ENCODE peak calls at places on chromosomes 3 and 15, in six cellular contexts. One of them, this sample, is unnamed.

GRCh38 chr15:65072617-65073016 is 3.9 kb upstream of the KBTBD13 start:
- DNase-seq in IMR-90: no peak
- DNase-seq in H1: no peak
- DNase-seq in fibroblast of lung: no peak
- DNase-seq in neuronal stem cell: no peak
- DNase-seq in OCI-LY7: no peak
- DNase-seq in this sample: no peak

GRCh38 chr3:29335438-29335837 is 54.6 kb downstream of the RBMS3 start:
- DNase-seq in neuronal stem cell: peak
- DNase-seq in H1: no peak
- DNase-seq in fibroblast of lung: peak
- DNase-seq in IMR-90: peak
- DNase-seq in OCI-LY7: no peak
- DNase-seq in this sample: peak

GRCh38 chr3:194306109-194306686 is 44.9 kb downstream of the CPN2 start:
- DNase-seq in fibroblast of lung: no peak
- DNase-seq in H1: no peak
- DNase-seq in OCI-LY7: peak
- DNase-seq in IMR-90: no peak
- DNase-seq in neuronal stem cell: no peak
- DNase-seq in this sample: no peak

GRCh38 chr15:42858999-42859789 is 61.4 kb downstream of the TTBK2 start:
- DNase-seq in IMR-90: peak
- DNase-seq in fibroblast of lung: peak
- DNase-seq in H1: no peak
- DNase-seq in OCI-LY7: no peak
- DNase-seq in neuronal stem cell: no peak
- DNase-seq in this sample: no peak

GRCh38 chr3:60176614-60177013 is 1074.6 kb downstream of the FHIT start:
- DNase-seq in IMR-90: no peak
- DNase-seq in H1: no peak
- DNase-seq in OCI-LY7: no peak
- DNase-seq in fibroblast of lung: no peak
- DNase-seq in neuronal stem cell: no peak
- DNase-seq in this sample: no peak

GRCh38 chr3:12438318-12438717 is 46.0 kb upstream of the TSEN2 start:
- DNase-seq in neuronal stem cell: no peak
- DNase-seq in fibroblast of lung: no peak
- DNase-seq in H1: no peak
- DNase-seq in IMR-90: no peak
- DNase-seq in OCI-LY7: no peak
- DNase-seq in this sample: no peak

GRCh38 chr3:146142757-146143156 is 18.2 kb downstream of the PLOD2 start:
- DNase-seq in IMR-90: peak
- DNase-seq in OCI-LY7: no peak
- DNase-seq in neuronal stem cell: no peak
- DNase-seq in H1: no peak
- DNase-seq in fibroblast of lung: peak
- DNase-seq in this sample: peak

GRCh38 chr3:6452974-6453373 is 407.9 kb upstream of the GRM7 start:
- DNase-seq in fibroblast of lung: no peak
- DNase-seq in IMR-90: no peak
- DNase-seq in H1: no peak
- DNase-seq in neuronal stem cell: no peak
- DNase-seq in OCI-LY7: no peak
- DNase-seq in this sample: no peak

GRCh38 chr3:39287216-39287858 is 7.5 kb upstream of the CX3CR1 start:
- DNase-seq in fibroblast of lung: no peak
- DNase-seq in neuronal stem cell: no peak
- DNase-seq in OCI-LY7: no peak
- DNase-seq in IMR-90: no peak
- DNase-seq in H1: no peak
- DNase-seq in this sample: no peak

GRCh38 chr3:73192036-73192738 is 130.7 kb downstream of the EBLN2 start:
- DNase-seq in IMR-90: no peak
- DNase-seq in H1: peak
- DNase-seq in fibroblast of lung: no peak
- DNase-seq in neuronal stem cell: peak
- DNase-seq in OCI-LY7: peak
- DNase-seq in this sample: peak

GRCh38 chr3:31699309-31699953 is 166.7 kb downstream of the STT3B start:
- DNase-seq in fibroblast of lung: peak
- DNase-seq in OCI-LY7: no peak
- DNase-seq in H1: no peak
- DNase-seq in IMR-90: no peak
- DNase-seq in neuronal stem cell: no peak
- DNase-seq in this sample: no peak

GRCh38 chr3:125098929-125099328 is 43.1 kb upstream of the HEG1 start:
- DNase-seq in neuronal stem cell: no peak
- DNase-seq in H1: no peak
- DNase-seq in fibroblast of lung: no peak
- DNase-seq in OCI-LY7: no peak
- DNase-seq in IMR-90: no peak
- DNase-seq in this sample: no peak

GRCh38 chr3:161263057-161263456 is 41.9 kb downstream of the NMD3 start:
- DNase-seq in IMR-90: peak
- DNase-seq in OCI-LY7: no peak
- DNase-seq in fibroblast of lung: peak
- DNase-seq in neuronal stem cell: no peak
- DNase-seq in H1: no peak
- DNase-seq in this sample: no peak

GRCh38 chr3:169914321-169914720 is 2.9 kb downstream of the SAMD7 start:
- DNase-seq in H1: no peak
- DNase-seq in OCI-LY7: no peak
- DNase-seq in IMR-90: peak
- DNase-seq in neuronal stem cell: no peak
- DNase-seq in fibroblast of lung: peak
- DNase-seq in this sample: peak

GRCh38 chr3:14507757-14508504 is 32.2 kb downstream of the GRIP2 start:
- DNase-seq in H1: no peak
- DNase-seq in neuronal stem cell: no peak
- DNase-seq in fibroblast of lung: no peak
- DNase-seq in IMR-90: no peak
- DNase-seq in OCI-LY7: no peak
- DNase-seq in this sample: no peak

GRCh38 chr3:10273697-10274305 is 18.9 kb downstream of the GHRL start:
- DNase-seq in neuronal stem cell: no peak
- DNase-seq in OCI-LY7: no peak
- DNase-seq in fibroblast of lung: peak
- DNase-seq in H1: no peak
- DNase-seq in IMR-90: peak
- DNase-seq in this sample: no peak

GRCh38 chr3:16516695-16517481 is 3.4 kb upstream of the RFTN1 start:
- DNase-seq in fibroblast of lung: peak
- DNase-seq in H1: no peak
- DNase-seq in IMR-90: peak
- DNase-seq in neuronal stem cell: no peak
- DNase-seq in OCI-LY7: no peak
- DNase-seq in this sample: peak

GRCh38 chr3:173066044-173066679 is 74.9 kb downstream of the SPATA16 start:
- DNase-seq in H1: no peak
- DNase-seq in IMR-90: peak
- DNase-seq in OCI-LY7: no peak
- DNase-seq in neuronal stem cell: no peak
- DNase-seq in fibroblast of lung: peak
- DNase-seq in this sample: peak

GRCh38 chr15:41919201-41919820 is 25.5 kb upstream of the SPTBN5 start:
- DNase-seq in IMR-90: no peak
- DNase-seq in fibroblast of lung: peak
- DNase-seq in OCI-LY7: no peak
- DNase-seq in neuronal stem cell: no peak
- DNase-seq in H1: no peak
- DNase-seq in this sample: no peak

GRCh38 chr15:64521726-64522164 is 61.4 kb downstream of the ZNF609 start:
- DNase-seq in H1: no peak
- DNase-seq in neuronal stem cell: peak
- DNase-seq in IMR-90: peak
- DNase-seq in fibroblast of lung: peak
- DNase-seq in OCI-LY7: no peak
- DNase-seq in this sample: peak

GRCh38 chr15:68790910-68791309 is 29.8 kb downstream of the ANP32A start:
- DNase-seq in neuronal stem cell: no peak
- DNase-seq in fibroblast of lung: no peak
- DNase-seq in H1: no peak
- DNase-seq in IMR-90: no peak
- DNase-seq in OCI-LY7: no peak
- DNase-seq in this sample: no peak

GRCh38 chr3:46206284-46206683 is 1.8 kb downstream of the CCR1 start:
- DNase-seq in fibroblast of lung: no peak
- DNase-seq in IMR-90: no peak
- DNase-seq in H1: no peak
- DNase-seq in OCI-LY7: no peak
- DNase-seq in neuronal stem cell: no peak
- DNase-seq in this sample: no peak

GRCh38 chr3:46209053-46209452 is 940 bp upstream of the CCR1 start:
- DNase-seq in H1: no peak
- DNase-seq in OCI-LY7: no peak
- DNase-seq in fibroblast of lung: no peak
- DNase-seq in neuronal stem cell: no peak
- DNase-seq in IMR-90: no peak
- DNase-seq in this sample: no peak

GRCh38 chr3:46205286-46205960 is 2.7 kb downstream of the CCR1 start:
- DNase-seq in neuronal stem cell: no peak
- DNase-seq in H1: no peak
- DNase-seq in IMR-90: no peak
- DNase-seq in fibroblast of lung: no peak
- DNase-seq in OCI-LY7: no peak
- DNase-seq in this sample: no peak

GRCh38 chr3:46209751-46210470 is 1.8 kb upstream of the CCR1 start:
- DNase-seq in IMR-90: peak
- DNase-seq in H1: no peak
- DNase-seq in fibroblast of lung: no peak
- DNase-seq in neuronal stem cell: no peak
- DNase-seq in OCI-LY7: no peak
- DNase-seq in this sample: no peak

GRCh38 chr3:46208167-46208704 is at the start of gene CCR1:
- DNase-seq in fibroblast of lung: peak
- DNase-seq in OCI-LY7: peak
- DNase-seq in IMR-90: peak
- DNase-seq in H1: peak
- DNase-seq in neuronal stem cell: peak
- DNase-seq in this sample: peak
- H2AFZ ChIP-seq in fibroblast of lung: no peak
- H2AFZ ChIP-seq in OCI-LY7: no peak
- H2AFZ ChIP-seq in IMR-90: no peak
- H2AFZ ChIP-seq in H1: peak
- H2AFZ ChIP-seq in neuronal stem cell: peak
- H2AFZ ChIP-seq in this sample: peak

GRCh38 chr3:176357891-176358290 is 839.4 kb downstream of the TBL1XR1 start:
- DNase-seq in fibroblast of lung: no peak
- DNase-seq in IMR-90: no peak
- DNase-seq in neuronal stem cell: no peak
- DNase-seq in H1: no peak
- DNase-seq in OCI-LY7: no peak
- DNase-seq in this sample: no peak
- H3K27ac ChIP-seq in fibroblast of lung: no peak
- H3K27ac ChIP-seq in IMR-90: no peak
- H3K27ac ChIP-seq in neuronal stem cell: no peak
- H3K27ac ChIP-seq in H1: no peak
- H3K27ac ChIP-seq in OCI-LY7: no peak
- H3K27ac ChIP-seq in this sample: no peak

DNA sequence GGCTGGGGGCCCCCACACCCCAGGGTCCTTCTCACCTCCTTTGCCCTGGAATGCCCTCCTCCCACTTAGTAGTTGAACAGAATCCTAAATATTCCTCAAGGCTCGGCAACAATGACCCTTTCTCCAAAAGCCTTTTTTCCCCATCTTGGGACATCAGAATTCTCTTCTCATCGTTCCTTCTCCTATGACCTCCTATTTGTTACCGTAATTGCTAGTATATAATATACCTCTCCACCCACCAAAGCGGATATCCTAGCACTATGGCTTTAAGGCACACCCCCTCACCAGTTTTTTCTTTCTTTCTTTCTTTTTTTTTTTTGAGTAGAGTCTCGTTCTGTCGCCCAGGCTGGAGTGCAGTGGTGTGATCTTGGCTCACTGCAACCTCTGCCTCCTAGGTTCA is 16.8 kb downstream of the HDAC11 start:
- DNase-seq in H1: no peak
- DNase-seq in OCI-LY7: no peak
- DNase-seq in fibroblast of lung: no peak
- DNase-seq in IMR-90: no peak
- DNase-seq in neuronal stem cell: no peak
- DNase-seq in this sample: no peak
- H2AFZ ChIP-seq in H1: no peak
- H2AFZ ChIP-seq in OCI-LY7: no peak
- H2AFZ ChIP-seq in fibroblast of lung: no peak
- H2AFZ ChIP-seq in IMR-90: no peak
- H2AFZ ChIP-seq in neuronal stem cell: peak
- H2AFZ ChIP-seq in this sample: no peak

GRCh38 chr3:160196511-160197104 is 28.6 kb upstream of the C3orf80 start:
- DNase-seq in H1: no peak
- DNase-seq in fibroblast of lung: no peak
- DNase-seq in IMR-90: no peak
- DNase-seq in OCI-LY7: no peak
- DNase-seq in neuronal stem cell: no peak
- DNase-seq in this sample: no peak

GRCh38 chr3:160194438-160194837 is 30.8 kb upstream of the C3orf80 start:
- DNase-seq in OCI-LY7: no peak
- DNase-seq in H1: no peak
- DNase-seq in neuronal stem cell: no peak
- DNase-seq in fibroblast of lung: no peak
- DNase-seq in IMR-90: no peak
- DNase-seq in this sample: no peak

GRCh38 chr3:160192310-160192709 is 32.9 kb upstream of the C3orf80 start:
- DNase-seq in neuronal stem cell: no peak
- DNase-seq in OCI-LY7: no peak
- DNase-seq in H1: no peak
- DNase-seq in fibroblast of lung: no peak
- DNase-seq in IMR-90: no peak
- DNase-seq in this sample: no peak

GRCh38 chr3:160195106-160195505 is 30.1 kb upstream of the C3orf80 start:
- DNase-seq in H1: no peak
- DNase-seq in neuronal stem cell: no peak
- DNase-seq in fibroblast of lung: no peak
- DNase-seq in IMR-90: no peak
- DNase-seq in OCI-LY7: no peak
- DNase-seq in this sample: no peak

DNA sequence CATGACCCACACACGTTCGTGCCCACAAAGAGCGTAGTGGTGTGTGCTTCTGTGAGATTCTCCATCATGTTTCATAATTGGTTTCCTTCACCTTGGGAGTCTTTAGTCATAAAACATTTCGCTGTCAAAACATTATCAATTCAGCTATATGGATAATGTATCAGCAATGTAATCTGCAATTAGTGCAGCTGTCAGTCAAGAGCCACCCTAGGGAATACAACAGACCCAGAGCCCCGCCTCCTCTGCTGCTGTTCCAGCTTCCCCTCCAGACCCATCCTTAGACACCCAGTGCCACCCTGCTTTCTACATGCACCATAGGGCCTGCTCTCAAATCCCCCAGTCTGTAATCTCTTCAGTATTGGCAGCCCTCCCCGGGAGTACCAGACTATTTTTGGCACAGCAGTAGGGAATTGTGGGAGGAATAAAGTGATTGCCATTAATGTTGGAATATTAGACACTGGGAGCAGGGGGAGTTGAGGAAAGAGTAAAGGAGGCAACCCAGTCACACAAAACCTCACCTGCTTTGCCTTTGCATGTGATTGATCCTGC is 31.5 kb upstream of the C3orf80 start:
- DNase-seq in fibroblast of lung: no peak
- DNase-seq in OCI-LY7: no peak
- DNase-seq in neuronal stem cell: no peak
- DNase-seq in IMR-90: no peak
- DNase-seq in H1: no peak
- DNase-seq in this sample: no peak
- H3K27ac ChIP-seq in fibroblast of lung: no peak
- H3K27ac ChIP-seq in OCI-LY7: no peak
- H3K27ac ChIP-seq in neuronal stem cell: no peak
- H3K27ac ChIP-seq in IMR-90: no peak
- H3K27ac ChIP-seq in H1: no peak
- H3K27ac ChIP-seq in this sample: no peak

This sample was measured in hepatocyte.